ENCODE peak calls at places on chromosomes 2 and 18, in four cellular contexts. C is GM12891, V is lower lobe of right lung, H is GM13977. P is an unnamed sample.

GRCh38 chr18:52715961-52716360 is 376.0 kb downstream of the DCC start:
- DNase-seq in V (no peak), C (no peak), H (no peak), P (no peak)

GRCh38 chr18:44856157-44856556 is 175.5 kb downstream of the SETBP1 start:
- DNase-seq in H (no peak), C (no peak), V (no peak), P (no peak)

GRCh38 chr2:101173707-101174295 is 22.6 kb upstream of the TBC1D8 start:
- DNase-seq in V (no peak), H (no peak), C (no peak), P (no peak)

GRCh38 chr2:46236006-46236875 is 61.0 kb upstream of the EPAS1 start:
- DNase-seq in V (no peak), C (no peak), H (no peak), P (no peak)

GRCh38 chr18:3281456-3282400 is 19.8 kb downstream of the MYL12B start:
- DNase-seq in H (peak; percentile 56), C (no peak), V (no peak), P (no peak)

GRCh38 chr2:100504542-100504941 is 34.3 kb downstream of the NMS start:
- DNase-seq in V (no peak), H (no peak), C (no peak), P (no peak)

GRCh38 chr18:28248653-28249052 is 71.7 kb upstream of the CDH2 start:
- DNase-seq in H (no peak), V (no peak), C (no peak), P (no peak)

GRCh38 chr18:56702946-56703345 is 51.8 kb downstream of the WDR7 start:
- DNase-seq in V (no peak), H (peak; percentile 40), C (no peak), P (no peak)

GRCh38 chr2:222494104-222494739 is 69.9 kb downstream of the SGPP2 start:
- DNase-seq in V (no peak), H (no peak), C (no peak), P (no peak)

GRCh38 chr2:21217421-21217820 is 93.7 kb downstream of the TDRD15 start:
- DNase-seq in H (no peak), C (no peak), V (no peak), P (no peak)

GRCh38 chr18:39415471-39415870 is 1849.9 kb upstream of the CELF4 start:
- DNase-seq in V (no peak), C (no peak), H (no peak), P (no peak)

GRCh38 chr2:73291093-73291460 is 2.3 kb downstream of the EGR4 start:
- DNase-seq in V (peak; percentile 65), C (no peak), H (peak; percentile 79), P (peak; percentile 20)

GRCh38 chr2:26848336-26849055 is 564 bp downstream of the DPYSL5 start:
- DNase-seq in V (no peak), C (peak; percentile 31), H (peak; percentile 59), P (no peak)

GRCh38 chr18:48898521-48898920 is 52.2 kb downstream of the SMAD7 start:
- DNase-seq in H (no peak), V (no peak), C (no peak), P (no peak)

GRCh38 chr18:62637807-62638687 is 77.3 kb upstream of the PHLPP1 start:
- DNase-seq in C (peak; percentile 47), H (peak; percentile 71), V (no peak), P (peak; percentile 7)

GRCh38 chr18:61963705-61964104 is 70.9 kb upstream of the RNF152 start:
- DNase-seq in V (no peak), H (no peak), C (no peak), P (no peak)

GRCh38 chr18:58241877-58242276 is 197.9 kb downstream of the NEDD4L start:
- DNase-seq in H (no peak), V (no peak), C (no peak), P (no peak)

GRCh38 chr18:76476665-76477561 is 18.1 kb downstream of the ZNF516 start:
- DNase-seq in C (no peak), V (no peak), H (no peak), P (no peak)

GRCh38 chr2:232779935-232780334 is 3.6 kb upstream of the KCNJ13 start:
- DNase-seq in C (no peak), V (no peak), H (no peak), P (no peak)

GRCh38 chr18:50559750-50560680 is at the start of gene MAPK4:
- DNase-seq in V (peak; percentile 58), C (peak; percentile 32), H (peak; percentile 76), P (no peak)

GRCh38 chr18:23137788-23138216 is 2.5 kb downstream of the CABLES1 start:
- DNase-seq in C (no peak), H (no peak), V (no peak), P (no peak)

GRCh38 chr2:237291138-237291792 is 122.7 kb downstream of the COL6A3 start:
- DNase-seq in V (peak; percentile 89), C (no peak), H (no peak), P (no peak)

GRCh38 chr2:38148501-38148900 is 72.5 kb upstream of the CYP1B1 start:
- DNase-seq in H (no peak), V (no peak), C (no peak), P (no peak)

GRCh38 chr2:179137191-179137590 is 87.3 kb upstream of the CCDC141 start:
- DNase-seq in V (no peak), C (no peak), H (no peak), P (no peak)

GRCh38 chr2:7203056-7203467 is 285.9 kb downstream of the RNF144A start:
- DNase-seq in H (peak; percentile 45), C (peak; percentile 19), V (no peak), P (peak; percentile 7)

GRCh38 chr2:101781730-101782426 is 84.4 kb downstream of the MAP4K4 start:
- DNase-seq in H (no peak), V (no peak), C (no peak), P (no peak)

GRCh38 chr2:191152841-191153240 is 2.0 kb upstream of the STAT4 start:
- DNase-seq in H (peak; percentile 30), V (no peak), C (no peak), P (no peak)

P was measured in activated T-helper 1 cell treated with Interleukin-2 at 50 U/mL for 16 hours.